ENCODE peak calls at places on chromosomes 1 and 21, in five cellular contexts. G is H9, H is neuronal stem cell, R is mesenchymal stem cell, T is IMR-90. Z is an unnamed sample.

GRCh38 chr1:227893696-227894305 is 53.9 kb downstream of the WNT9A start:
- DNase-seq in H (no peak), R (no peak), G (peak; percentile 25), T (no peak), Z (no peak)

GRCh38 chr21:41578708-41579107 is 70.8 kb upstream of the TMPRSS2 start:
- DNase-seq in R (no peak), H (no peak), T (no peak), G (no peak), Z (no peak)

GRCh38 chr1:30526652-30527345 is 196.6 kb downstream of the MATN1 start:
- DNase-seq in H (no peak), R (no peak), G (peak; percentile 20), T (no peak), Z (no peak)

GRCh38 chr1:202090994-202091393 is 31.7 kb upstream of the GPR37L1 start:
- DNase-seq in H (no peak), T (no peak), R (no peak), G (no peak), Z (peak; percentile 67)

GRCh38 chr1:231534703-231535159 is 6.3 kb downstream of the TSNAX start:
- DNase-seq in R (no peak), G (no peak), T (no peak), H (no peak), Z (no peak)

GRCh38 chr1:65079941-65080340 is 68.1 kb upstream of the AK4 start:
- DNase-seq in H (no peak), T (peak; percentile 50), R (peak; percentile 29), G (no peak), Z (no peak)

GRCh38 chr1:10866314-10867091 is 70.1 kb upstream of the CASZ1 start:
- DNase-seq in G (peak; percentile 68), T (peak; percentile 48), R (peak; percentile 22), H (no peak), Z (peak; percentile 51)

GRCh38 chr1:77036560-77036959 is 169.3 kb downstream of the ST6GALNAC5 start:
- DNase-seq in T (peak; percentile 56), G (no peak), R (peak; percentile 54), H (no peak), Z (peak; percentile 45)

GRCh38 chr1:54425152-54425584 is 19.0 kb upstream of the SSBP3 start:
- DNase-seq in H (no peak), R (no peak), T (no peak), G (no peak), Z (no peak)

GRCh38 chr1:182685186-182685585 is 799 bp upstream of the RGS8 start:
- DNase-seq in R (no peak), H (no peak), G (no peak), T (no peak), Z (no peak)

GRCh38 chr1:213120386-213120785 is 69.3 kb downstream of the RPS6KC1 start:
- DNase-seq in R (no peak), G (no peak), T (peak; percentile 19), H (no peak), Z (no peak)

GRCh38 chr1:2861988-2862430 is 60.5 kb upstream of the TTC34 start:
- DNase-seq in H (no peak), G (no peak), T (no peak), R (no peak), Z (no peak)

GRCh38 chr1:226731257-226731893 is 7.7 kb downstream of the ITPKB start:
- DNase-seq in H (no peak), T (no peak), R (no peak), G (no peak), Z (no peak)

GRCh38 chr1:226730826-226731225 is 8.3 kb downstream of the ITPKB start:
- DNase-seq in R (no peak), H (no peak), T (no peak), G (no peak), Z (no peak)

GRCh38 chr1:226730064-226730463 is 9.0 kb downstream of the ITPKB start:
- DNase-seq in R (no peak), G (no peak), T (no peak), H (no peak), Z (no peak)

GRCh38 chr1:226725870-226726212 is 13.2 kb downstream of the ITPKB start:
- DNase-seq in G (no peak), R (no peak), H (no peak), T (no peak), Z (no peak)

DNA sequence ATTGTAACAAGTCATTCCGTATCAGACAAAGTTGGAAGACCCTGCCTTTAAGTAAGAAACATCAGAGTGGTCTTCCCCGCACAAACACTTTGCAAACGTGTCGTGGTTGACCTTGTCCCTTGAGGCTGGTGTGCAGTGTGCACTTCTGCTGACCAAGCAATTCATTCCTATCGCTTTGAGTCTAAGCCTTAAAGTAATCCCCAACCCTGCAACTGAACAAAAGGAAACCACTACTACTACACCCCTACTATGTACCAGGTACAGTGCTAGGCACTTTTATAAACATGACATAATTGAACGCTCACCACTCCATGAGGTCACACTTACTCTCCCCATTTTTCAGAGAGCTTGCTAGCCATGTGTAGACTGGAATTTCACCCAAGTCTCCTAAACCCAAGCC is 10.6 kb downstream of the ITPKB start:
- DNase-seq in R (no peak), G (no peak), H (no peak), T (no peak), Z (no peak)
- H3K23ac ChIP-seq in R (no peak overlapping the region), G (no peak overlapping the region), H (no peak overlapping the region), T (no peak overlapping the region), Z (no peak overlapping the region)

DNA sequence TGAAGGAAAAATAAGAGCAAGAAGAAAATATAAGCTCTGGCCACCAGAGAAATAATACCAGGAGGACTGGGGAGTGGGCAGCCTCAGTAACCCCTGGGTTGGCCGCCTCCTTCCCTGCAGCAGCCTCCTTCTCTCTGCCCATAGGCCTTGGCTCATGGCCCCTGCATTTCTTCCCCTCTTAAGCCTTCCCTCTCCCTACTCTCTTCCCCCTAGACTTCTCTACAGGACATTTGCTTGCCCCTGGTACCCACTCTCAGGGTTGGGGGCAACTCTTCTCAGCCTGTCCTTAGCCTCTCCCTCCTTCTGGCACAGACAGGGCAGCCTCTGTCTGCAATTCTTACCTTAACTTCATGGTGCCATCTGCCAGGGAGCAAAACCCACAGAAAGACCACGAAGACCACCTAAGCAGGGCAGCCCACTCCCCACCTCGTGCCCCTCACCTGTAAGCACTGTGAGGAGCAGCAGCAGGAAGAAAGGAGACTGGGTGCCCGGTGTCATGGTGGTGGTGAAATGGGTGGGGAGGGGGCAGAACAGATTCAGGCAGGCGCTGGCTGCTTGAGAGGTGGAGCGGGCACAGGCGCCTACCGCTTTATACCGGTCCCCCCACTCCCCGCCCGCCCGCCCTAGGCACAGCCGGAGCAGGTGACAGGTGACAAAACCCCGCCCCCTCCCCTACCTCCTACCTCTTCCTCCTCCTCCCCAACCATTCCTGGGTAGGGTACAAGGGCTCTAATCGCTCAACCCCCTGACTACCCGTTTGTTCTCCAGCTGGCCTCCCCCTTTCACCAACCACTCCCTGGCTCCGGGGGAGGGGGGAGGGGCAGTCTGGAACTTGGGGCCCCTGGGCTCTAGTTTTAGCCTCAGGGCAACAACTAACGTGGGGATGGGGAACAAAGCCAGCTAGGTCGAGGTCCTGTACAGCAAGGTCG is 15.1 kb downstream of the THBS3 start:
- DNase-seq in R (no peak), G (peak; percentile 82), T (no peak), H (no peak), Z (peak; percentile 52)
- H3K23ac ChIP-seq in R (no peak overlapping the region), G (no peak overlapping the region), T (peak overlapping the region; percentile 56), H (peak overlapping the region; percentile 98), Z (no peak overlapping the region)

DNA sequence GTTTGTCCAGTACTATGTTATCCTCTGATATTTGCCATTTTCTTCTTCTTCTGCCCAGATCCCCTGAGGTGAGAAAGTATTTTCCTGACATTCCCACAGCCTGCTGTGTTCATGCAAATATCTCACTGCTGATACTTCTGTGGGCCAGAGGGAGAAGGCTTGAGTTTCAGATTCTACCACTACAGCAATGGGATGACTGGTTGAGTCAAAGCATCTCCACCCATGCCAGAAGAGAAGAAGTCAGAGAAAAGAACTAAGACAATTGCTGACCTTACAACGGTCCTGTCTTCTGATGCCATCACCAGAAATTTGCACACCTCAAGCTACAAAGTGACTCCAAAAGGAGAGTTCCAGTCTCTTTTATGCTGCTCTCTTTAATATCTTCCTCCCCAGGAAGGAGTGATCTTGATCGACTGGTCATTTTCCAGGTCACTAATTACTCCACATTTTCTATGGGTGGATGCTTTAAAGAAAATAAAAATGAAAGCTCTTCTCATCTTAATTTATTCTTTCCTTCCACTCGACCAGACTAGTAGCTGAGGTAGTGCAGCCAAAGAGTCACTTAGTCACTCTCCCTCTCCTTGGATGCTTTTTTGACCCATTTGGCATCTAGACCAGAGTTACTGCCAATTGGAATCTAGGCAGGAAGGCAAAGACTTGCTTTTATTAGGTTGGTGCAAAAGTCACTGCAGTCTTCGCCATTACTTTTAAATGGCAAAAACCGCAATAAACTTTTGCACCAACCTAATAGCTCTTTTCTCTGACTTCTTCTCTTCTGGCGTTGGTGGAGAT is 195.1 kb downstream of the PTPRC start:
- DNase-seq in H (no peak), T (no peak), R (no peak), G (no peak), Z (no peak)
- H3K23ac ChIP-seq in H (no peak overlapping the region), T (no peak overlapping the region), R (no peak overlapping the region), G (no peak overlapping the region), Z (no peak overlapping the region)

GRCh38 chr1:91057784-91058183 is 35.9 kb upstream of the ZNF644 start:
- DNase-seq in G (no peak), T (no peak), H (no peak), R (no peak), Z (no peak)

GRCh38 chr1:91054780-91055481 is 33.1 kb upstream of the ZNF644 start:
- DNase-seq in T (no peak), H (no peak), R (peak; percentile 1), G (no peak), Z (no peak)

GRCh38 chr1:91059157-91059556 is 37.3 kb upstream of the ZNF644 start:
- DNase-seq in T (no peak), H (no peak), R (no peak), G (no peak), Z (no peak)

DNA sequence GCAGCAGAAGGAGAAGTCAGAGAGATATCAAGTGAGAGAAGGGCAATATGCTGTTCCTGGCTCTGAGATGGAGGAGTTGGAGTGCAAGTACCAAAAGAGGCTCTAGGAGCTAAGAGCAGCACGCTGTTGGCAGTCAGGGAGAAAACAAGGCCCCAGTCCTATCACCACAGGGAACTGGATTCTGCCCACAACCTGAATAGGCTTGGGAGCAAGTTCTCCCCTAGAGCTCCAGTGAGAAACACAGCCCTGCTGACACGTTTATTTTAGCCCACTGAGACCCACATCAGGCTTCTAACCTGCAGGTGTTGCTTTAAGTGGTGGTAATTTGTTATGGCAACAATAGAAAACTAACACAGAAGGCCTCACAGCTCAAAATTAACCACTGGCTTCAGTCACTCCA is 31.8 kb upstream of the ZNF644 start:
- DNase-seq in T (no peak), G (no peak), H (no peak), R (no peak), Z (no peak)
- H3K23ac ChIP-seq in T (no peak overlapping the region), G (no peak overlapping the region), H (no peak overlapping the region), R (no peak overlapping the region), Z (no peak overlapping the region)

DNA sequence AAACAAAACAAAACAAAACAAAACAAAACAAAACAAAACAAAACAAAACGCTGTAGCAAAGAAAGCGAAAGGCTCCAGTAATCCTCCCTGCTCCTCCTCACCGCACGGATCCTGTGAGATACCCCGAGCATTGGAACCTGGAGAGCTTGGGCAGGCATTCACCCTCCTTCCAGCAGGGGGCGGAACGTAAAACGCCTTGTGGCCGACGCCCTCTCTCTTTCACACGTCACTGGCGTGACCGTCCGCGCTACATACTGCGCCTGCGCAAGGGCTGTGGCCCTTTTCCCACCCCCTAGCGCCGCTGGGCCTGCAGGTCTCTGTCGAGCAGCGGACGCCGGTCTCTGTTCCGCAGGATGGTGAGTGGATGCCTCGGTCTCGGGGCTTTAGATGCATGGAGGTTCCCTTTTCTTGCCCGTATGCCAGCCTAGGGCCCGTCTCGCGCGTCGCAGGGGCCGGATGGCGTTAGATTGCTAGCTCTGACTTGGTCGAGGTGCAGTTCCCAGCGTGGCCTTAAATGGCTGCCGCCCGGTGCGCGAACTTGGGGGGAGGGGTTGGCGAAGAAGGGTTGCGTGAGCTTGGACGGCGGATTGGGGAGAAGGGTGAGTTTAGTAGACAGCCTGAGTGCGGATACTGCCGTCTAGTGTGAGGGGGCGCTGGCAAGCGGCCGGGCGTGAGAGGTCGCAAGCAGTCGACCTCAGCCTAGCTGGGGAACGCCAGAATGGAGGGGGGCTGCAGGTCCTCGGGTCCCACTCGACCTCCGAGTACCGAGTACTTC is at the start of gene RPL5:
- DNase-seq in R (peak; percentile 98), T (peak; percentile 97), G (peak; percentile 96), H (peak; percentile 96), Z (peak; percentile 98)
- H3K23ac ChIP-seq in R (peak within 1 kb of the TSS; percentile 94), T (peak within 1 kb of the TSS; percentile 95), G (peak within 1 kb of the TSS; percentile 92), H (peak within 1 kb of the TSS; percentile 100), Z (peak within 1 kb of the TSS; percentile 90)